ENCODE peak calls at places on chromosomes 1 and 21, in nine cellular contexts. U is NCI-H748 treated with DMSO at 0.1 percent for 48 hours; S is NCI-H1417; R is skeletal muscle cell; X is iPS-NIHi11; N is kidney epithelial cell; V is activated CD4-positive, alpha-beta T cell treated with anti-CD3 and anti-CD28 coated beads for 48 hours; K is ecto neural progenitor cell; Y is upper lobe of right lung. T is an unnamed sample.

GRCh38 chr1:213523781-213524398 is 463.9 kb upstream of the PROX1 start:
- DNase-seq in U (no peak), S (no peak), R (no peak), X (no peak), N (no peak), V (no peak), K (no peak), Y (no peak), T (no peak)

GRCh38 chr1:41700581-41700980 is 216.1 kb upstream of the EDN2 start:
- DNase-seq in U (no peak), S (no peak), R (no peak), X (no peak), N (no peak), V (no peak), K (no peak), Y (no peak), T (no peak)

GRCh38 chr1:98969753-98970152 is 34.9 kb downstream of the PLPPR5 start:
- DNase-seq in U (no peak), S (no peak), R (no peak), X (no peak), N (no peak), V (no peak), K (no peak), Y (no peak), T (no peak)

GRCh38 chr1:174448964-174449363 is 1.2 kb downstream of the GPR52 start:
- DNase-seq in U (no peak), S (no peak), R (no peak), X (no peak), N (no peak), V (no peak), K (no peak), Y (no peak), T (no peak)

GRCh38 chr1:107965112-107965991 is at the start of gene VAV3:
- DNase-seq in U (peak; percentile 69), S (peak; percentile 51), R (no peak), X (peak; percentile 95), N (peak; percentile 39), V (peak; percentile 79), K (peak; percentile 91), Y (peak; percentile 83), T (peak; percentile 73)

GRCh38 chr1:54975709-54976108 is 4.7 kb upstream of the TMEM61 start:
- DNase-seq in U (no peak), S (no peak), R (no peak), X (no peak), N (no peak), V (no peak), K (peak; percentile 23), Y (no peak), T (no peak)

GRCh38 chr1:99621340-99621901 is 24.5 kb upstream of the PALMD start:
- DNase-seq in U (no peak), S (no peak), R (peak; percentile 83), X (no peak), N (peak; percentile 41), V (no peak), K (no peak), Y (no peak), T (no peak)

GRCh38 chr1:226110249-226111108 is 48.0 kb downstream of the H3-3A start:
- DNase-seq in U (peak; percentile 6), S (peak; percentile 1), R (no peak), X (peak; percentile 78), N (no peak), V (peak; percentile 72), K (peak; percentile 82), Y (peak; percentile 89), T (peak; percentile 74)

GRCh38 chr1:63004868-63005267 is 220.9 kb downstream of the ATG4C start:
- DNase-seq in U (peak; percentile 4), S (peak; percentile 10), R (no peak), X (peak; percentile 64), N (no peak), V (no peak), K (no peak), Y (no peak), T (no peak)

GRCh38 chr1:74964508-74964907 is 169.7 kb upstream of the LHX8 start:
- DNase-seq in U (peak; percentile 99), S (peak; percentile 93), R (no peak), X (no peak), N (no peak), V (peak; percentile 2), K (no peak), Y (no peak), T (peak; percentile 87)

GRCh38 chr1:85460555-85461088 is 4.3 kb downstream of the DDAH1 start:
- DNase-seq in U (peak; percentile 75), S (no peak), R (no peak), X (peak; percentile 29), N (no peak), V (no peak), K (no peak), Y (no peak), T (no peak)

GRCh38 chr1:77534456-77534855 is 148.0 kb downstream of the ZZZ3 start:
- DNase-seq in U (no peak), S (no peak), R (no peak), X (no peak), N (no peak), V (no peak), K (no peak), Y (no peak), T (no peak)

GRCh38 chr21:34126691-34127090 is 53.3 kb downstream of the MRPS6 start:
- DNase-seq in U (no peak), S (no peak), R (peak; percentile 23), X (no peak), N (no peak), V (no peak), K (no peak), Y (no peak), T (no peak)

GRCh38 chr1:46380004-46380403 is 14.1 kb upstream of the FAAH start:
- DNase-seq in U (no peak), S (no peak), R (no peak), X (no peak), N (no peak), V (no peak), K (no peak), Y (no peak), T (no peak)

GRCh38 chr1:152622803-152623202 is at the start of gene LCE3A:
- DNase-seq in U (no peak), S (no peak), R (peak; percentile 25), X (no peak), N (no peak), V (no peak), K (no peak), Y (no peak), T (no peak)

GRCh38 chr1:228464487-228464983 is 22.6 kb upstream of the RNF187 start:
- DNase-seq in U (no peak), S (no peak), R (peak; percentile 36), X (peak; percentile 88), N (no peak), V (peak; percentile 92), K (peak; percentile 93), Y (no peak), T (peak; percentile 98)

GRCh38 chr1:226542623-226543103 is 5.9 kb upstream of the STUM start:
- DNase-seq in U (no peak), S (peak; percentile 47), R (no peak), X (no peak), N (no peak), V (no peak), K (no peak), Y (no peak), T (peak; percentile 92)

GRCh38 chr1:156025873-156026272 is 5.1 kb upstream of the SSR2 start:
- DNase-seq in U (no peak), S (no peak), R (no peak), X (peak; percentile 84), N (no peak), V (peak; percentile 62), K (peak; percentile 83), Y (peak; percentile 76), T (peak; percentile 78)

GRCh38 chr1:31715873-31716220 is 12.0 kb upstream of the COL16A1 start:
- DNase-seq in U (no peak), S (no peak), R (no peak), X (no peak), N (no peak), V (no peak), K (no peak), Y (no peak), T (no peak)

GRCh38 chr1:75901371-75901770 is 30.8 kb downstream of the ASB17 start:
- DNase-seq in U (no peak), S (no peak), R (no peak), X (no peak), N (no peak), V (no peak), K (no peak), Y (no peak), T (no peak)

GRCh38 chr21:44723177-44724131 is 12.1 kb upstream of the TSPEAR start:
- DNase-seq in U (peak; percentile 57), S (no peak), R (no peak), X (no peak), N (no peak), V (peak; percentile 20), K (peak; percentile 74), Y (no peak), T (no peak)

GRCh38 chr1:227417622-227418245 is 99.4 kb upstream of the CDC42BPA start:
- DNase-seq in U (no peak), S (no peak), R (no peak), X (no peak), N (no peak), V (no peak), K (no peak), Y (no peak), T (no peak)

GRCh38 chr1:33612877-33613487 is 140.5 kb downstream of the ZSCAN20 start:
- DNase-seq in U (peak; percentile 27), S (peak; percentile 80), R (peak; percentile 19), X (peak; percentile 85), N (peak; percentile 10), V (peak; percentile 61), K (peak; percentile 73), Y (no peak), T (peak; percentile 60)

GRCh38 chr21:17089121-17089520 is 423.7 kb upstream of the CXADR start:
- DNase-seq in U (no peak), S (no peak), R (no peak), X (no peak), N (no peak), V (no peak), K (no peak), Y (no peak), T (no peak)

GRCh38 chr1:171313835-171314320 is at the start of gene FMO4:
- DNase-seq in U (peak; percentile 35), S (peak; percentile 98), R (peak; percentile 97), X (peak; percentile 96), N (peak; percentile 98), V (peak; percentile 85), K (peak; percentile 81), Y (peak; percentile 69), T (peak; percentile 66)

GRCh38 chr1:169517544-169518186 is 31.9 kb upstream of the SLC19A2 start:
- DNase-seq in U (no peak), S (no peak), R (no peak), X (no peak), N (no peak), V (no peak), K (no peak), Y (no peak), T (no peak)

GRCh38 chr1:244958593-244958992 is 94.2 kb upstream of the HNRNPU start:
- DNase-seq in U (no peak), S (no peak), R (no peak), X (no peak), N (no peak), V (no peak), K (no peak), Y (no peak), T (no peak)

GRCh38 chr1:27527857-27528700 is 38.1 kb upstream of the WASF2 start:
- DNase-seq in U (peak; percentile 82), S (peak; percentile 97), R (no peak), X (peak; percentile 75), N (no peak), V (peak; percentile 53), K (peak; percentile 82), Y (peak; percentile 86), T (peak; percentile 93)

GRCh38 chr1:234369784-234370183 is 3.5 kb upstream of the COA6 start:
- DNase-seq in U (no peak), S (no peak), R (no peak), X (no peak), N (no peak), V (no peak), K (no peak), Y (no peak), T (no peak)

GRCh38 chr1:27603962-27604578 is at the start of gene AHDC1:
- DNase-seq in U (peak; percentile 54), S (peak; percentile 92), R (peak; percentile 76), X (peak; percentile 85), N (peak; percentile 57), V (peak; percentile 95), K (peak; percentile 96), Y (peak; percentile 96), T (peak; percentile 92)

GRCh38 chr1:12143631-12144155 is 23.1 kb upstream of the TNFRSF1B start:
- DNase-seq in U (no peak), S (peak; percentile 25), R (peak; percentile 91), X (no peak), N (no peak), V (no peak), K (no peak), Y (peak; percentile 89), T (peak; percentile 7)

T was measured in NCI-H1092 treated with DMSO at 0.1 percent for 48 hours.